ENCODE peak calls at places on chromosomes 4 and X, in nine cellular contexts. M, G, Z, D, T, N, I, Y and K are unnamed samples.

GRCh38 chrX:12894074-12894691 is 12.2 kb upstream of the TLR8 start:
- DNase-seq in I (peak), N (peak), D (peak), G (peak), M (peak), T (no peak), Y (peak), Z (no peak), K (no peak)

GRCh38 chrX:107117993-107118321 is 665 bp downstream of the RBM41 start:
- DNase-seq in M (no peak), N (peak), Y (peak), D (peak), Z (no peak), I (no peak), G (no peak), T (no peak), K (no peak)

GRCh38 chr4:6529021-6529420 is 46.0 kb upstream of the MAN2B2 start:
- DNase-seq in Z (no peak), D (no peak), M (no peak), G (no peak), I (no peak), Y (no peak), T (no peak), N (no peak), K (no peak)

GRCh38 chrX:74537011-74537390 is 77.4 kb downstream of the RLIM start:
- DNase-seq in N (peak), D (peak), G (no peak), I (peak), M (no peak), T (no peak), Z (no peak), Y (peak), K (no peak)

GRCh38 chrX:2928127-2928582 is 984 bp downstream of the ARSD start:
- DNase-seq in D (no peak), Z (peak), T (no peak), Y (peak), G (no peak), I (no peak), N (no peak), M (no peak), K (no peak)

GRCh38 chrX:39755152-39756032 is 342.4 kb downstream of the BCOR start:
- DNase-seq in Y (peak), M (no peak), I (peak), G (no peak), T (peak), D (peak), N (peak), Z (no peak), K (no peak)

GRCh38 chr4:89998350-89999098 is 103.9 kb downstream of the MMRN1 start:
- DNase-seq in G (no peak), T (no peak), M (no peak), Y (peak), N (no peak), Z (no peak), D (no peak), I (no peak), K (no peak)

GRCh38 chrX:133881893-133882292 is 103.5 kb downstream of the GPC3 start:
- DNase-seq in I (no peak), G (no peak), T (no peak), N (no peak), Y (no peak), Z (no peak), M (no peak), D (no peak), K (no peak)

GRCh38 chrX:21658152-21658737 is at the start of gene KLHL34:
- DNase-seq in D (no peak), N (no peak), M (no peak), T (no peak), G (no peak), Y (no peak), Z (peak), I (no peak), K (no peak)

GRCh38 chrX:112704226-112704625 is 24.5 kb upstream of the LHFPL1 start:
- DNase-seq in I (no peak), M (no peak), G (no peak), D (no peak), T (no peak), Z (no peak), Y (no peak), N (no peak), K (no peak)